ENCODE peak calls at places on chromosome 7, in seven cellular contexts. C is lower lobe of right lung, U is heart right ventricle, H is AG04450, P is neural progenitor cell, V is dorsolateral prefrontal cortex, Z is PC-9. B is an unnamed sample. For H3K27me3, the result is how much of the 10 kb centered on the place peaks cover.

GRCh38 chr7:74059681-74060588 is 23.7 kb upstream of the LIMK1 start:
- DNase-seq in V (no peak), P (no peak), C (peak), Z (peak), H (no peak), U (no peak), B (no peak)

GRCh38 chr7:135755351-135755753 is 6.7 kb upstream of the FAM180A start:
- DNase-seq in H (no peak), C (no peak), U (peak), P (no peak), V (no peak), Z (no peak), B (no peak)

GRCh38 chr7:138890782-138891445 is 90.3 kb downstream of the KIAA1549 start:
- DNase-seq in C (no peak), P (no peak), Z (peak), V (no peak), H (no peak), U (no peak), B (no peak)

GRCh38 chr7:73442903-73443542 is 9.4 kb downstream of the FZD9 start:
- DNase-seq in V (no peak), P (no peak), H (no peak), Z (no peak), C (no peak), U (no peak), B (no peak)

GRCh38 chr7:468681-469590 is 50.7 kb downstream of the PDGFA start:
- DNase-seq in U (no peak), Z (no peak), P (no peak), H (no peak), V (peak), C (no peak), B (no peak)

GRCh38 chr7:96174812-96175211 is 147.1 kb downstream of the SLC25A13 start:
- DNase-seq in P (no peak), V (no peak), C (no peak), U (no peak), H (no peak), Z (no peak), B (no peak)

GRCh38 chr7:129550673-129551360 is 48.5 kb downstream of the SMKR1 start:
- DNase-seq in C (no peak), P (no peak), Z (no peak), V (no peak), H (no peak), U (no peak), B (no peak)

GRCh38 chr7:87144173-87144657 is 8.0 kb upstream of the DMTF1 start:
- DNase-seq in U (no peak), C (no peak), V (no peak), P (no peak), H (no peak), Z (no peak), B (no peak)

GRCh38 chr7:37067961-37068536 is 343.8 kb upstream of the AOAH start:
- DNase-seq in V (no peak), U (no peak), P (no peak), Z (no peak), H (no peak), C (no peak), B (no peak)

GRCh38 chr7:74665296-74665938 is 7.9 kb downstream of the GTF2I start:
- DNase-seq in Z (peak), P (no peak), V (no peak), U (no peak), C (no peak), H (no peak), B (no peak)

GRCh38 chr7:19117870-19118608 is 603 bp upstream of the TWIST1 start:
- DNase-seq in H (no peak), U (no peak), P (peak), V (no peak), Z (peak), C (no peak), B (no peak)

GRCh38 chr7:158487546-158488224 is 99.9 kb downstream of the PTPRN2 start:
- DNase-seq in H (no peak), P (no peak), V (no peak), C (no peak), U (no peak), Z (no peak), B (no peak)

GRCh38 chr7:158863611-158864506 is 7.5 kb downstream of the DYNC2I1 start:
- DNase-seq in V (no peak), H (no peak), C (peak), P (peak), U (peak), Z (peak), B (no peak)

GRCh38 chr7:132806834-132807233 is 230.6 kb upstream of the PLXNA4 start:
- DNase-seq in U (no peak), Z (no peak), H (no peak), C (no peak), V (no peak), P (no peak), B (no peak)

GRCh38 chr7:1961776-1962276 is 270.9 kb downstream of the MAD1L1 start:
- DNase-seq in V (no peak), P (no peak), Z (peak), U (no peak), H (peak), C (no peak), B (peak)

GRCh38 chr7:1137517-1138167 is 22.4 kb downstream of the ZFAND2A start:
- DNase-seq in U (no peak), P (peak), H (no peak), Z (no peak), C (no peak), V (no peak), B (no peak)

GRCh38 chr7:11818281-11818680 is 13.7 kb downstream of the THSD7A start:
- DNase-seq in V (no peak), H (no peak), C (no peak), U (no peak), Z (no peak), P (no peak), B (no peak)

GRCh38 chr7:46979439-46979838 is 602.5 kb downstream of the TNS3 start:
- DNase-seq in H (no peak), C (no peak), Z (no peak), V (no peak), U (no peak), P (no peak), B (no peak)

GRCh38 chr7:284762-285722 is 4.9 kb upstream of the FOXL3 start:
- DNase-seq in Z (no peak), U (no peak), C (peak), H (no peak), V (no peak), P (no peak), B (no peak)

GRCh38 chr7:141695803-141696289 is 6.1 kb downstream of the DENND11 start:
- DNase-seq in P (no peak), C (peak), V (no peak), Z (peak), U (no peak), H (no peak), B (no peak)

GRCh38 chr7:135254-135653 is 57.1 kb upstream of the FAM20C start:
- DNase-seq in P (no peak), U (no peak), Z (no peak), C (no peak), H (no peak), V (no peak), B (no peak)

GRCh38 chr7:91603707-91604106 is 276.8 kb downstream of the MTERF1 start:
- DNase-seq in Z (no peak), C (no peak), V (no peak), P (no peak), U (no peak), H (no peak), B (no peak)

GRCh38 chr7:147803625-147804024 is 786.9 kb upstream of the C7orf33 start:
- DNase-seq in H (no peak), Z (no peak), P (peak), C (no peak), U (no peak), V (no peak), B (no peak)

GRCh38 chr7:18552311-18552916 is 56.9 kb downstream of the HDAC9 start:
- DNase-seq in V (no peak), H (no peak), C (no peak), U (no peak), P (no peak), Z (no peak), B (no peak)

GRCh38 chr7:7438851-7439250 is 96.8 kb downstream of the COL28A1 start:
- DNase-seq in P (no peak), V (no peak), U (no peak), Z (peak), C (no peak), H (peak), B (no peak)

GRCh38 chr7:82109288-82109687 is 334.3 kb downstream of the CACNA2D1 start:
- DNase-seq in Z (no peak), U (no peak), C (no peak), H (no peak), V (no peak), P (no peak), B (no peak)

GRCh38 chr7:116426428-116427156 is 72.9 kb upstream of the CAV2 start:
- DNase-seq in H (peak), C (no peak), Z (peak), V (no peak), P (no peak), U (peak), B (no peak)

GRCh38 chr7:37095122-37095521 is 353.5 kb downstream of the ELMO1 start:
- DNase-seq in Z (no peak), U (no peak), P (no peak), C (no peak), H (no peak), V (no peak), B (no peak)

GRCh38 chr7:132577206-132578049 is 1.2 kb upstream of the PLXNA4 start:
- DNase-seq in Z (no peak), H (no peak), U (peak), V (peak), P (peak), C (no peak), B (no peak)

GRCh38 chr7:73526892-73527821 is 5.1 kb upstream of the BAZ1B start:
- DNase-seq in C (no peak), Z (no peak), H (no peak), V (no peak), P (peak), U (no peak), B (no peak)

DNA sequence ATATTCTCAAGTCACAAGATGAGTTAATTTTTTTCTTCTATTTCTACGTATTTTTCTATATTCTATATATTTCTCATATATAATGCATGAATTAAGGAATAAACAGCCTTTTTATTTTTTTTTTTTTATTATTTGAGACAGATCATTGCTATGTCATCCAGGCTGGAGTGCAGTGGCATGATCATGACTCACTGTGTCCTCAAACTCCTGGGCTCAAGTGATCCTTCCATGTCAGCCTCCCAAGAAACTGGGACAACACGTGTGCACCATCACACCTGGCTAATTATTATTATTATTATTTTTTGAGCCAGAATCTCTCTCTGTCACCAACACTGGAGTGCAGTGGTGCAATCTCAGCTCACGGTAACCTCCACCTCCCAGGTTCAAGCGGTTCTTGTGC is 1.5 kb downstream of the CLDN12 start:
- DNase-seq in U (no peak), P (no peak), C (no peak), Z (no peak), V (no peak), H (no peak), B (no peak)
- H3K27ac ChIP-seq in U (peak), P (no peak), C (no peak), Z (no peak), V (no peak), H (no peak), B (no peak)

GRCh38 chr7:100803398-100804161 is 23.7 kb downstream of the EPHB4 start:
- DNase-seq in P (peak), H (peak), V (peak), C (peak), U (peak), Z (no peak), B (no peak)

GRCh38 chr7:100802951-100803350 is 24.4 kb downstream of the EPHB4 start:
- DNase-seq in U (no peak), C (no peak), Z (no peak), V (no peak), P (no peak), H (no peak), B (no peak)

GRCh38 chr7:100801833-100802568 is 25.3 kb downstream of the EPHB4 start:
- DNase-seq in C (peak), V (no peak), U (no peak), Z (peak), H (peak), P (no peak), B (no peak)

GRCh38 chr7:100794741-100795140 is 32.6 kb downstream of the EPHB4 start:
- DNase-seq in V (no peak), P (no peak), Z (no peak), U (no peak), H (no peak), C (no peak), B (no peak)

DNA sequence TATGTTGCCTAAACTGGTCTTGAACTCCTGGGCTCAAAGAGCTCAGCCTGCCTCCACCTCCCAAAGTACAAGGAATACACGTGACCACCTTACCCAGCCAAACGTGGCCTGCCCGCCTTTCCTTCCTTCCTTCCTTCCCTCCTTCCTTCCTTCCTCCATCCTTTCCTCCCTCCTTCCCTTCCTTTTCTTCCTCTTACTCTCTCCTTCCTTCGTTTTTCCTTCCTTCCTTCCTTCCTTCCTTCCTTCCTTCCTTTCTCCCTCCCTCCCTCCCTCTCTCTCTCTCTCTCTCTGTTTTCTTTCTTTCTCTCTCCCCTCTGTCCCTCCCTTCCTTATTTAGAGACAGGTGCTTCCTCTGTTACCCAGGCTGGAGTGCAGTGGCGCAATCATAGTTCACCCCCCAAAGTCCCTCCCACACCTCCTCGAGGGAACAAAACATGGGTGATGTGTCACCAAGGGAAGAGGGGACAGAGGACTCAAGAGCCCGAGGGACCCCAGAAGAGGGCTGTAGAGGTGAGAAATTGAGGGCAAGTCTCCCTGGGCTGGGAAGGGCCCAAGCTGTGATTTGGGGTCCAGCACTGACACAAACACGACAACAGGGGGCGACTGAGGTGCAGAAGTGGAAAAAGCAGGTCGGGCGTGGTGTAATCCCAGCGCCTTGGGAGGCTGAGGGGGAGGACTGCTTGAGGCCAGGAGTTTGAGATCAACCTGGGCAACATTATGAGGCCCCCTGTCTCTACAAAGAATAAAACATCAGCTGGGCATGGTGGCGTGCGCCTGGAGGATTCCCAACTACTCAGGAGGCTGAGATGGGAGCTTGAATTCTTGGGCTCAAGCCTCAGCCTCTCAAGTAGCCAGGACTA is 28.1 kb downstream of the EPHB4 start:
- DNase-seq in P (peak), C (peak), U (peak), H (no peak), Z (no peak), V (peak), B (peak)
- H3K27me3 ChIP-seq in P (under half), C (under half), U (under half), H (under half), Z (under half), V (under half), B (under half)

DNA sequence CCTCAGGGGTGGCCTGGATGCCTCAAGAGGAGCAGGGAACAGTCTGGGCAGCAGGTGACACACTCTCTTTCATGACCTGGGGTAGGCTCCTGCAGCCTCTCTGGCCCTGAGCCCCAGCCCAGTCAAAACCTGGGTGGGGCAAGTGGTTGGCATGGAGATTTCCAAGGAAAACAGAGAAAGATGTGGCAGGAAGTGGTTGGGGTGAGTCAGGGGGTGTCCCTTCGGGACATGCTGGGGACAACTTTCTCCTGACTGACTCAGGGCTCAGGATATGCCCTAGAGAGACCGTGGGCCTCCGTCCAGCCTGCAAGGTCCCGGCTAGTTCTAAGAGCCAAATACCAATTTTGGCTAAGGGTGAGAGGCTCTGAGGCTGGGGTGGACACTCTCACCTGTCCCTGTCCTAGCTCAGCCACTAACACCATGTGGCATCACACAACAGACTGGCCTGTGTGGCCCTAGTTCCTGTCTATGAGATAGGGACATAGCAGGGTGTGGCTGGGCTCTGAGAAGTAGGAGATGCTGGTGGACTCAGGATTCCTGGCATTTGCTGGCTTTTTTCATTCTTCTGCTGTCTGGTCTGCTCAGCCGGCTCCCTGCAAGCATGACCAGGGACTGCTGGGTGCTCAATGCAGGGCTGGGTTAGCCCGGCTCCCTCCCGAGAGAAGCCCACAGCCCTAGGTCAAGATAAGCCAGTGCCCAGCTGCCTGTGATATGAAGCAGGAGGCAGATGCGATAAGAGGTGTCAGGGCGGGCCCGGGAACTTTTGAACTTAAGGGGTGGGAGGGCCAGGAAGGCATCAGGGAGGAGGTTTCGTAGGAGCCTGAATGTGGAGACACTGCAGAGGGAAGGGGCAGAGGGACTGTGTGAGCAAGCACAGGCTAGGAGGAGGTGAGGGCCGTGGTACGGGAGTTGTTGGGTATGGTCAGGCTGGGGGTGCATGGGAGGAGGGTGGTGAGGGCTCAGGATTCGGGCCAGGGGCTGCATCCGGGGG is 3.3 kb downstream of the AQP1 start:
- DNase-seq in H (no peak), C (peak), Z (peak), P (no peak), V (no peak), U (no peak), B (no peak)
- H3K27ac ChIP-seq in H (no peak), C (peak), Z (peak), P (no peak), V (no peak), U (no peak), B (no peak)

GRCh38 chr7:90425376-90425775 is 22.1 kb downstream of the CLDN12 start:
- DNase-seq in V (no peak), P (no peak), Z (peak), U (no peak), C (no peak), H (no peak), B (no peak)
- H3K27me3 ChIP-seq in V (under half), P (under half), Z (under half), U (under half), C (under half), H (under half), B (under half)

DNA sequence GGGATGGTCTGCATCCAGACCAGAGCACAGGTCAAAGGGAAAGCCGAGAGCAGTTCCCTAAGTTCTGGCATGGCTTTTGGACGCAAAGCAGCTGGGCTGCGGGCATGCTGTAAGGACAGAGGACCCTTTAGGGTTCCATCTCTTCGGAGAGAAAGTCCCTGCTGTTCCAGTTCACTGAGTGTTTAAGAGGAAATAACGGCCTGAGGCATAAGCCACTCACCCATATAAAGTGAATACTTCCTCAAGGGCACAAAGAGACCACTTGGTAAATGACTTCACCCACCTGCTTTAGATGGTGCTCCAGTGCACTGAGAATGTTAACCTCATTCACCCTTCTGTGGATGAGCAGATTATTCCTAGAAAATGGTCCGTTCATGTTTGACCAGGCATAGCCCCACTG is 586.7 kb upstream of the GALNT17 start:
- DNase-seq in P (no peak), C (no peak), U (no peak), Z (no peak), H (no peak), V (no peak), B (no peak)
- H3K27ac ChIP-seq in P (no peak), C (no peak), U (no peak), Z (no peak), H (no peak), V (no peak), B (no peak)

GRCh38 chr7:27198138-27198841 is 1.6 kb downstream of the HOXA13 start:
- DNase-seq in C (no peak), Z (no peak), H (no peak), U (no peak), V (no peak), P (no peak), B (no peak)
- H3K27me3 ChIP-seq in C (half or more), Z (under half), H (half or more), U (half or more), V (half or more), P (half or more), B (half or more)

GRCh38 chr7:143934526-143935340 is at the start of gene OR2F2:
- DNase-seq in H (peak), P (no peak), U (no peak), C (no peak), V (no peak), Z (no peak), B (no peak)
- H3K27ac ChIP-seq in H (peak), P (no peak), U (no peak), C (no peak), V (no peak), Z (no peak), B (no peak)

GRCh38 chr7:151779255-151779654 is 97.7 kb downstream of the PRKAG2 start:
- DNase-seq in H (no peak), P (no peak), Z (no peak), U (no peak), V (no peak), C (no peak), B (no peak)
- H3K27me3 ChIP-seq in H (under half), P (under half), Z (under half), U (under half), V (under half), C (under half), B (under half)